ENCODE peak calls at places on chromosomes 1 and 21, in nine cellular contexts. D is right lobe of liver, G is IMR-90, C is colonic mucosa, I is left lung, X is adipocyte, R is breast epithelium, S is heart right ventricle, F is adrenal gland. V is an unnamed sample. For H3K4me1, the result is how much of the 10 kb centered on the place peaks cover.

GRCh38 chr1:12121212-12122000 is 45.4 kb upstream of the TNFRSF1B start:
- DNase-seq in F (no peak), X (no peak), D (no peak), C (no peak), R (no peak), I (peak), G (peak), S (no peak), V (peak)

GRCh38 chr1:230383425-230383824 is 42.7 kb downstream of the PGBD5 start:
- DNase-seq in G (no peak), D (no peak), F (no peak), C (no peak), S (no peak), X (no peak), I (no peak), R (no peak), V (no peak)

GRCh38 chr1:89705901-89706699 is 73.2 kb downstream of the LRRC8C start:
- DNase-seq in I (no peak), S (no peak), R (no peak), F (no peak), C (no peak), X (no peak), G (peak), D (no peak), V (no peak)

GRCh38 chr21:31334648-31335121 is 9.4 kb downstream of the TIAM1 start:
- DNase-seq in S (no peak), R (no peak), G (no peak), I (no peak), D (no peak), X (peak), F (no peak), C (no peak), V (no peak)

GRCh38 chr1:173048629-173049326 is 2.0 kb downstream of the TNFSF18 start:
- DNase-seq in R (no peak), I (no peak), C (no peak), X (peak), G (peak), D (no peak), S (no peak), F (no peak), V (no peak)

GRCh38 chr1:224995602-224996001 is 66.1 kb downstream of the DNAH14 start:
- DNase-seq in S (no peak), X (no peak), I (no peak), R (no peak), D (no peak), F (no peak), G (no peak), C (no peak), V (no peak)

GRCh38 chr1:116561563-116561962 is 9.3 kb downstream of the CD58 start:
- DNase-seq in D (no peak), C (no peak), X (no peak), S (no peak), R (no peak), I (no peak), G (no peak), F (no peak), V (no peak)

GRCh38 chr1:58819719-58820118 is 35.9 kb upstream of the JUN start:
- DNase-seq in R (no peak), I (no peak), S (no peak), G (peak), D (no peak), X (no peak), F (no peak), C (no peak), V (no peak)

GRCh38 chr1:37476087-37476452 is 1.7 kb downstream of the ZC3H12A start:
- DNase-seq in D (no peak), C (no peak), R (peak), X (no peak), G (no peak), I (no peak), F (no peak), S (no peak), V (peak)

GRCh38 chr1:24415910-24416665 is 486 bp downstream of the NIPAL3 start:
- DNase-seq in C (peak), I (no peak), G (peak), X (peak), F (no peak), R (no peak), D (no peak), S (no peak), V (peak)

GRCh38 chr1:202229376-202229775 is 35.8 kb downstream of the LGR6 start:
- DNase-seq in D (no peak), R (no peak), X (no peak), S (no peak), C (no peak), G (no peak), I (no peak), F (no peak), V (no peak)

GRCh38 chr1:232011961-232012360 is 385.4 kb downstream of the DISC1 start:
- DNase-seq in C (no peak), S (no peak), F (no peak), I (no peak), D (no peak), G (peak), X (peak), R (no peak), V (no peak)

GRCh38 chr1:88998716-88999115 is 6.3 kb upstream of the KYAT3 start:
- DNase-seq in R (no peak), F (peak), D (no peak), S (peak), G (peak), C (no peak), I (no peak), X (peak), V (no peak)

GRCh38 chr1:16196874-16197273 is 15.6 kb downstream of the ARHGEF19 start:
- DNase-seq in R (no peak), I (peak), X (no peak), G (no peak), D (no peak), F (no peak), C (no peak), S (no peak), V (peak)

DNA sequence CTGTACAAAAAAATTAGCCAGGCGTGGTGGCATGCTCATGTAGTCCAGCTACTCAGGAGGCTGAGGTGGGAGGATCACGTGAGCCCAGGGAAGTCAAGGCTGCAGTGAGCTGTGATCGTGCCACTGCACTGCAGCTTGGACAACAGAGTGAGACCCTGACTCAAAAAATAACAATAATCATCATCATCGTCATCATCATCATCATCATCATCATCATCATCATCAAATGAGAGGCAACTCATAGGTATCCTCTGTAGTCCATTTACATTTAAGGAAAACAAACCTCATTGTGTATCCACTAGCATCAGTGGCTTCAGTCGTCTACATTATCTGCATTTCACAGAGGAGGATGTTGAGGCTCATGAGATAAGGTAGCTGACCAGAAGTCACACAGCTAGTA is 68.8 kb upstream of the SELENON start:
- DNase-seq in X (no peak), C (no peak), R (no peak), D (no peak), S (no peak), I (no peak), G (no peak), F (no peak), V (no peak)
- H3K4me1 ChIP-seq in X (under half), C (under half), R (under half), D (under half), S (half or more), I (under half), G (under half), F (under half), V (under half)

DNA sequence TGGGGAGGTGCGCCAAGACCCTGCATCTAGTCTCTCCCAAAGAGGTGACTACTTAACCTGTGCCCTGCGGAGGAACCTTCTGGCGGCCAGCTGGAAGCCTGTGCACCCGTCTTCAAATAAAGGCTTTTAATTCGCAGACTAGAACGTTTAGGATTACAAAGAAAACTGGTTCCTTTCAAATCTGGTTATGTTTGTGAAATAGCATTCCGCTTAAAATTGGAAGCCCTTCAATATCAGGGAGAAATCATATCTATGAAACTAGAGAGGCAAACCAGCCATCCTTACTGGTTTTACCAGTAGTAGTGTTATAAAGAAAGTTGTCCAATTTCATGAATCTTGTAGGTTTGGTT is 250.8 kb downstream of the FAM72C start:
- DNase-seq in D (no peak), X (no peak), G (no peak), C (no peak), R (no peak), S (no peak), I (no peak), F (no peak), V (no peak)
- H3K4me1 ChIP-seq in D (under half), X (under half), G (under half), C (under half), R (under half), S (under half), I (under half), F (under half), V (under half)

GRCh38 chr1:19645544-19646252 is 1.6 kb downstream of the NBL1 start:
- DNase-seq in C (peak), D (no peak), R (no peak), X (peak), F (no peak), G (peak), I (no peak), S (peak), V (peak)
- H3K4me1 ChIP-seq in C (under half), D (under half), R (under half), X (under half), F (under half), G (under half), I (under half), S (half or more), V (under half)

GRCh38 chr1:13757693-13758092 is 57.7 kb downstream of the PRDM2 start:
- DNase-seq in I (no peak), C (no peak), F (no peak), S (no peak), G (no peak), R (no peak), X (no peak), D (no peak), V (no peak)

GRCh38 chr1:13760340-13760739 is 60.4 kb downstream of the PRDM2 start:
- DNase-seq in G (no peak), F (no peak), X (no peak), R (no peak), D (no peak), C (no peak), I (no peak), S (no peak), V (no peak)

GRCh38 chr1:13756557-13757315 is 56.7 kb downstream of the PRDM2 start:
- DNase-seq in G (no peak), X (no peak), S (no peak), I (no peak), R (no peak), C (no peak), D (no peak), F (no peak), V (no peak)

GRCh38 chr1:13760921-13761320 is 60.9 kb downstream of the PRDM2 start:
- DNase-seq in R (no peak), I (no peak), C (no peak), D (no peak), S (no peak), X (no peak), G (no peak), F (no peak), V (no peak)

GRCh38 chr1:13759072-13759471 is 59.1 kb downstream of the PRDM2 start:
- DNase-seq in F (no peak), G (no peak), I (no peak), C (no peak), S (no peak), D (no peak), R (no peak), X (no peak), V (no peak)
- H3K4me1 ChIP-seq in F (under half), G (under half), I (half or more), C (under half), S (half or more), D (under half), R (under half), X (under half), V (under half)

GRCh38 chr1:169485427-169486280 is at the start of gene SLC19A2:
- DNase-seq in R (peak), F (peak), G (peak), I (peak), C (peak), S (peak), D (peak), X (peak), V (peak)
- H3K4me1 ChIP-seq in R (under half), F (under half), G (under half), I (under half), C (under half), S (under half), D (under half), X (half or more), V (under half)

DNA sequence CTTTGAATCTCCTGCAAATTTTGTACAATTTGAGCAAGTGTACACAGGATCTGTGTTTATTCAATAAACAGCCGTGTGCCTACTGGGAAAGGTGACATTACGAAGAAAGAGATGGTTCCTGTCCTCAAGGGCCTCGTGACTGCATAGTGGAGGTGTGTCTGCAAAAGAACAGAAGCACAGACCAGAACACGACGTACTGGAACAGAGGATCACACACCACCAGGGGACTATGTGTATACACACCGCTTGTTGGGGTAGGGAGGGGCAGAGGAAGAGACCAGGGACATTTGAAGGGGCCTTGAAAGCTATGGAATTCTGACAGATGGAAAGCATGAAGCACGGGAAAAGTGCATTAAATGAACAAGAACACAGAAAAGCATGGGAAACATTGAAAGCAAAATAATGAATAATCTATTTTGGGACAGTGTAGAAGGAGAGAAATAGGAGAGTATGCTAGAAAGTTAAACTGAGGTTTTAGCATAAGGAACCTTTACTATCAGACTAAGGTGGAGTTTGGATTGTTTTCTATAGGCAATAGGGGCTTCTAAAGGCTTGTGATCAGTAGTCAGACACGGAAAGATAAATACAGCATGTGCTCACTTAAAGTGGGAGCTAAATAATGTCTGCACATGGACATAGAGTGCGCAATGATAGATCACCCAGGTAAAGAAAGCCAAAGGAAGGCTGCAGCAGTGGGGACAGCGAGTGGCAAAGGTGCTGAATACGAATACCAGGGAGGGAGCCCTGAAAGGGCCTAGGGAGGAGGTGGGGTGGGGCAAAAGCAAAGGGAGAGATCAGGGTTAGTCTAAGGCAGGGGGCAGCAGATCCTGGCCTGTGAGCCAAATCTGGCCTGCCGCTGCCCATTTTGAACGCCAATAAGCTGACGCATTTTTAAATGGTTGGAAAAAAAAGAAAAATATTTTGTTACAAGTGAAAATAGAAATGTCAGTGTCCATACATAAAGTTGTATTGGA is 11.0 kb downstream of the JAK1 start:
- DNase-seq in R (no peak), X (no peak), I (no peak), C (no peak), D (no peak), F (no peak), S (no peak), G (no peak), V (no peak)
- H3K4me1 ChIP-seq in R (under half), X (under half), I (half or more), C (under half), D (under half), F (under half), S (half or more), G (under half), V (under half)

DNA sequence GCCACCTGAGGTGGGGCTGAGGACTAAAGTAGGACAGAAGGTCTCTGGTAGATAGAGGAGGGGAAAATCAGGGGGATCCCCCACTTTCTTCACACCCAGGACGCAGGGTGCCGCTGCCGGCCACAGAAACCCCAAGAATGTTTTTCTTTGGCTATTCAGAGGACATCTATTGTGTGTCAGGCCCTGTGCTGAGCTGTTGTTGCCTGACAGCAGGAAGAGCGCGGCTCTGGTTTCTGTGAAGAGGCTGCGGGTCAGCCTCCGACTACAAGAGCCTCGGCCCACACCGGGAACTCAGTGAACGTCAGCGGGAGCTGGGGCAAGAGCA is 407 bp upstream of the PIGV start:
- DNase-seq in I (no peak), D (no peak), F (no peak), C (no peak), R (no peak), G (peak), X (peak), S (peak), V (no peak)
- H3K4me1 ChIP-seq in I (half or more), D (under half), F (under half), C (under half), R (under half), G (under half), X (half or more), S (half or more), V (under half)

GRCh38 chr1:31617218-31617916 is at the start of gene HCRTR1:
- DNase-seq in C (no peak), R (no peak), G (no peak), F (no peak), I (peak), D (no peak), S (no peak), X (peak), V (no peak)
- H3K4me1 ChIP-seq in C (under half), R (under half), G (under half), F (under half), I (under half), D (under half), S (under half), X (under half), V (under half)

V was measured in mucosa of descending colon.